ENCODE peak calls at places on chromosomes 11 and 22, in four cellular contexts. J is SW480, D is neuronal stem cell, Q is astrocyte of the spinal cord. H is an unnamed sample.

GRCh38 chr22:17774206-17774927 is at the start of gene BID:
- DNase-seq in J (no peak), Q (no peak), D (no peak), H (peak)

GRCh38 chr11:3136542-3137455 is 28.3 kb downstream of the OSBPL5 start:
- DNase-seq in D (no peak), Q (peak), J (no peak), H (no peak)

GRCh38 chr22:46432164-46433068 is 96.9 kb downstream of the TRMU start:
- DNase-seq in J (no peak), Q (no peak), D (no peak), H (peak)

GRCh38 chr11:93484716-93485115 is 58.5 kb downstream of the SMCO4 start:
- DNase-seq in D (no peak), J (no peak), Q (peak), H (no peak)

GRCh38 chr11:130571519-130571918 is 123.1 kb downstream of the ADAMTS15 start:
- DNase-seq in D (no peak), J (no peak), Q (no peak), H (no peak)

GRCh38 chr22:49756656-49757055 is 71.0 kb downstream of the BRD1 start:
- DNase-seq in J (no peak), Q (no peak), D (no peak), H (no peak)

GRCh38 chr22:38730411-38730871 is 24.7 kb downstream of the GTPBP1 start:
- DNase-seq in J (no peak), Q (no peak), D (no peak), H (no peak)

GRCh38 chr22:38456272-38456837 is 1.4 kb upstream of the KCNJ4 start:
- DNase-seq in J (no peak), Q (no peak), D (no peak), H (no peak)

GRCh38 chr22:49699928-49700498 is 127.7 kb downstream of the BRD1 start:
- DNase-seq in D (no peak), Q (no peak), J (no peak), H (no peak)

GRCh38 chr11:79097279-79097875 is 343.5 kb downstream of the TENM4 start:
- DNase-seq in Q (no peak), J (no peak), D (no peak), H (no peak)

GRCh38 chr11:68317147-68317785 is 4.9 kb downstream of the LRP5 start:
- DNase-seq in J (no peak), Q (no peak), D (no peak), H (no peak)

GRCh38 chr22:20904008-20904979 is 12.9 kb upstream of the CRKL start:
- DNase-seq in J (peak), D (no peak), Q (peak), H (no peak)

GRCh38 chr11:114262681-114263509 is 33.3 kb upstream of the NNMT start:
- DNase-seq in Q (peak), D (no peak), J (peak), H (peak)

GRCh38 chr11:833849-834311 is 1.1 kb downstream of the CD151 start:
- DNase-seq in D (no peak), J (no peak), Q (no peak), H (no peak)